ENCODE peak calls at places on chromosome 4, in nine cellular contexts. O is ELF-1; R is ureter; Z is brain microvascular endothelial cell; N is GM12891; L is NCI-H2081; Q is CD8-positive, alpha-beta memory T cell; W is A172; M is stimulated activated CD8-positive, alpha-beta memory T cell treated with anti-CD3 and anti-CD28 coated beads, Interleukin-7, amount 100 ng/mL, for 1 hour. A is an unnamed sample.

GRCh38 chr4:7160951-7161440 is 31.3 kb upstream of the SORCS2 start:
- DNase-seq in L (no peak), M (no peak), Z (no peak), O (no peak), W (no peak), R (peak), N (no peak), Q (no peak), A (no peak)

GRCh38 chr4:163595590-163595989 is 101.1 kb downstream of the TMA16 start:
- DNase-seq in Z (no peak), Q (no peak), N (no peak), O (no peak), W (no peak), M (no peak), L (no peak), R (no peak), A (no peak)

GRCh38 chr4:122842984-122843531 is 16.4 kb downstream of the FGF2 start:
- DNase-seq in L (no peak), Q (no peak), Z (no peak), R (no peak), W (no peak), N (no peak), M (no peak), O (peak), A (no peak)

GRCh38 chr4:4637710-4638109 is 95.9 kb upstream of the STX18 start:
- DNase-seq in N (peak), W (no peak), M (no peak), R (no peak), O (no peak), L (no peak), Q (no peak), Z (no peak), A (no peak)

GRCh38 chr4:18954538-18954937 is 933.0 kb upstream of the LCORL start:
- DNase-seq in N (no peak), R (no peak), Z (no peak), M (no peak), Q (no peak), O (no peak), W (no peak), L (no peak), A (no peak)

GRCh38 chr4:25878676-25879075 is 15.9 kb upstream of the SEL1L3 start:
- DNase-seq in Z (no peak), R (no peak), Q (no peak), M (no peak), N (no peak), W (no peak), O (no peak), L (no peak), A (no peak)

GRCh38 chr4:143721317-143721716 is 20.8 kb upstream of the FREM3 start:
- DNase-seq in M (no peak), Z (no peak), W (peak), L (no peak), O (no peak), R (no peak), Q (no peak), N (no peak), A (no peak)

GRCh38 chr4:138627096-138627495 is 384.9 kb upstream of the SLC7A11 start:
- DNase-seq in R (no peak), L (no peak), M (no peak), N (no peak), W (no peak), Q (no peak), O (no peak), Z (no peak), A (no peak)

GRCh38 chr4:20281453-20281852 is 29.7 kb downstream of the SLIT2 start:
- DNase-seq in O (peak), Q (no peak), M (no peak), Z (no peak), N (no peak), W (no peak), R (no peak), L (no peak), A (no peak)

GRCh38 chr4:139243448-139244365 is 36.3 kb downstream of the MGARP start:
- DNase-seq in N (no peak), O (no peak), L (no peak), Q (no peak), Z (peak), W (peak), R (no peak), M (no peak), A (no peak)

GRCh38 chr4:133081246-133081645 is 67.8 kb upstream of the PCDH10 start:
- DNase-seq in R (no peak), O (no peak), W (no peak), N (no peak), Q (no peak), M (no peak), Z (no peak), L (no peak), A (no peak)

GRCh38 chr4:57418133-57418532 is 307.9 kb upstream of the IGFBP7 start:
- DNase-seq in R (no peak), Z (no peak), Q (no peak), L (no peak), O (no peak), N (no peak), M (no peak), W (no peak), A (no peak)

GRCh38 chr4:15116509-15117079 is 114.3 kb downstream of the CPEB2 start:
- DNase-seq in R (no peak), W (no peak), N (no peak), Q (no peak), Z (no peak), O (no peak), L (no peak), M (no peak), A (no peak)

GRCh38 chr4:140642674-140643437 is 74.1 kb upstream of the UCP1 start:
- DNase-seq in L (no peak), W (no peak), O (no peak), N (no peak), R (no peak), M (no peak), Z (no peak), Q (no peak), A (no peak)

GRCh38 chr4:137755033-137755471 is 222.8 kb upstream of the PCDH18 start:
- DNase-seq in N (no peak), W (peak), M (no peak), R (no peak), L (no peak), Z (peak), Q (no peak), O (no peak), A (peak)

GRCh38 chr4:108926058-108926457 is 163.2 kb upstream of the ETNPPL start:
- DNase-seq in W (no peak), R (no peak), L (no peak), O (no peak), Z (peak), M (no peak), N (no peak), Q (no peak), A (no peak)

GRCh38 chr4:62816566-62816965 is 1592.7 kb downstream of the TECRL start:
- DNase-seq in W (no peak), Z (no peak), Q (no peak), M (no peak), N (no peak), R (no peak), L (peak), O (peak), A (no peak)

GRCh38 chr4:184064877-184065276 is 152.8 kb downstream of the ENPP6 start:
- DNase-seq in L (no peak), Q (no peak), R (no peak), N (no peak), W (no peak), Z (no peak), O (no peak), M (no peak), A (no peak)

GRCh38 chr4:150160473-150160872 is 82.2 kb downstream of the DCLK2 start:
- DNase-seq in Z (no peak), Q (no peak), M (no peak), W (no peak), R (no peak), L (no peak), N (no peak), O (no peak), A (no peak)

GRCh38 chr4:33722800-33723511 is 2521.4 kb downstream of the ARAP2 start:
- DNase-seq in M (no peak), W (no peak), O (no peak), Z (no peak), N (no peak), Q (no peak), L (peak), R (no peak), A (no peak)

GRCh38 chr4:35939746-35940145 is 304.6 kb downstream of the ARAP2 start:
- DNase-seq in N (no peak), W (no peak), Z (no peak), O (no peak), Q (no peak), M (no peak), R (no peak), L (no peak), A (no peak)

GRCh38 chr4:75004755-75005668 is 72.1 kb downstream of the PARM1 start:
- DNase-seq in R (no peak), W (peak), Q (no peak), L (no peak), O (no peak), M (no peak), Z (no peak), N (no peak), A (no peak)

GRCh38 chr4:101337688-101338087 is 9.6 kb downstream of the PPP3CA start:
- DNase-seq in O (no peak), R (no peak), Z (peak), Q (no peak), M (no peak), N (no peak), L (no peak), W (peak), A (no peak)

GRCh38 chr4:140937866-140938265 is 181.7 kb upstream of the TBC1D9 start:
- DNase-seq in Q (no peak), M (no peak), N (no peak), R (no peak), L (no peak), O (no peak), Z (peak), W (peak), A (peak)

GRCh38 chr4:136861081-136861480 is 671.2 kb downstream of the PCDH18 start:
- DNase-seq in L (no peak), M (no peak), W (no peak), R (no peak), Q (no peak), N (no peak), O (no peak), Z (no peak), A (no peak)

GRCh38 chr4:91567594-91567993 is 736.2 kb upstream of the GRID2 start:
- DNase-seq in R (no peak), N (no peak), Q (no peak), M (no peak), W (no peak), O (no peak), L (no peak), Z (no peak), A (no peak)

GRCh38 chr4:147773261-147774184 is 41.6 kb downstream of the ARHGAP10 start:
- DNase-seq in W (peak), M (no peak), Q (no peak), O (peak), Z (peak), N (no peak), L (no peak), R (no peak), A (no peak)

GRCh38 chr4:168076989-168077725 is 15.2 kb upstream of the ANXA10 start:
- DNase-seq in M (peak), L (peak), N (peak), R (peak), Z (peak), W (peak), O (peak), Q (no peak), A (peak)

GRCh38 chr4:123755655-123756054 is 359.1 kb downstream of the SPRY1 start:
- DNase-seq in N (no peak), L (no peak), R (no peak), O (no peak), M (no peak), Q (no peak), Z (no peak), W (no peak), A (no peak)

GRCh38 chr4:153364061-153364460 is 19.6 kb downstream of the MND1 start:
- DNase-seq in M (no peak), R (no peak), L (no peak), Z (peak), O (no peak), Q (no peak), N (no peak), W (no peak), A (no peak)

GRCh38 chr4:183388021-183388420 is 56.4 kb upstream of the CDKN2AIP start:
- DNase-seq in W (no peak), M (no peak), O (no peak), R (no peak), N (no peak), Q (no peak), L (no peak), Z (no peak), A (no peak)

GRCh38 chr4:180960758-180961401 is 1282.3 kb upstream of the TENM3 start:
- DNase-seq in M (no peak), Z (no peak), N (no peak), Q (no peak), W (no peak), R (no peak), L (peak), O (no peak), A (peak)

A was measured in foreskin melanocyte.